ENCODE peak calls at places on chromosome 6, in nine cellular contexts. One of them, this sample, is unnamed.

GRCh38 chr6:14818422-14818884 is 427.4 kb upstream of the JARID2 start:
- DNase-seq in hippocampal formation: no peak
- DNase-seq in activated CD8-positive, alpha-beta memory T cell treated with anti-CD3 and anti-CD28 coated beads for 48 hours: no peak
- DNase-seq in activated T-helper 2 cell treated with anti-CD3 and anti-CD28 coated beads, Interferon-gamma antibody, Interleukin-2, Interleukin-4, amounts not matched to agents 10 μg/mL and 5 μg/mL and 100 μg/mL, durations not matched to agents 14 hours and 24 hours and 36 hours: no peak
- DNase-seq in AG04450: no peak
- DNase-seq in iPS-NIHi11: no peak
- DNase-seq in T-helper 17 cell: no peak
- DNase-seq in KG1: no peak
- DNase-seq in thoracic aorta: no peak
- DNase-seq in this sample: peak; percentile 39

GRCh38 chr6:35611235-35611634 is 77.5 kb downstream of the FKBP5 start:
- DNase-seq in hippocampal formation: no peak
- DNase-seq in activated CD8-positive, alpha-beta memory T cell treated with anti-CD3 and anti-CD28 coated beads for 48 hours: no peak
- DNase-seq in activated T-helper 2 cell treated with anti-CD3 and anti-CD28 coated beads, Interferon-gamma antibody, Interleukin-2, Interleukin-4, amounts not matched to agents 10 μg/mL and 5 μg/mL and 100 μg/mL, durations not matched to agents 14 hours and 24 hours and 36 hours: no peak
- DNase-seq in AG04450: no peak
- DNase-seq in iPS-NIHi11: no peak
- DNase-seq in T-helper 17 cell: no peak
- DNase-seq in KG1: no peak
- DNase-seq in thoracic aorta: no peak
- DNase-seq in this sample: peak; percentile 44

GRCh38 chr6:11425431-11425871 is 112.1 kb upstream of the TMEM170B start:
- DNase-seq in hippocampal formation: no peak
- DNase-seq in activated CD8-positive, alpha-beta memory T cell treated with anti-CD3 and anti-CD28 coated beads for 48 hours: no peak
- DNase-seq in activated T-helper 2 cell treated with anti-CD3 and anti-CD28 coated beads, Interferon-gamma antibody, Interleukin-2, Interleukin-4, amounts not matched to agents 10 μg/mL and 5 μg/mL and 100 μg/mL, durations not matched to agents 14 hours and 24 hours and 36 hours: no peak
- DNase-seq in AG04450: no peak
- DNase-seq in iPS-NIHi11: no peak
- DNase-seq in T-helper 17 cell: no peak
- DNase-seq in KG1: no peak
- DNase-seq in thoracic aorta: no peak
- DNase-seq in this sample: no peak

GRCh38 chr6:44472250-44472945 is 84.9 kb downstream of the CDC5L start:
- DNase-seq in hippocampal formation: no peak
- DNase-seq in activated CD8-positive, alpha-beta memory T cell treated with anti-CD3 and anti-CD28 coated beads for 48 hours: no peak
- DNase-seq in activated T-helper 2 cell treated with anti-CD3 and anti-CD28 coated beads, Interferon-gamma antibody, Interleukin-2, Interleukin-4, amounts not matched to agents 10 μg/mL and 5 μg/mL and 100 μg/mL, durations not matched to agents 14 hours and 24 hours and 36 hours: no peak
- DNase-seq in AG04450: no peak
- DNase-seq in iPS-NIHi11: no peak
- DNase-seq in T-helper 17 cell: no peak
- DNase-seq in KG1: no peak
- DNase-seq in thoracic aorta: no peak
- DNase-seq in this sample: no peak

GRCh38 chr6:150403458-150404245 is 34.8 kb downstream of the IYD start:
- DNase-seq in hippocampal formation: no peak
- DNase-seq in activated CD8-positive, alpha-beta memory T cell treated with anti-CD3 and anti-CD28 coated beads for 48 hours: no peak
- DNase-seq in activated T-helper 2 cell treated with anti-CD3 and anti-CD28 coated beads, Interferon-gamma antibody, Interleukin-2, Interleukin-4, amounts not matched to agents 10 μg/mL and 5 μg/mL and 100 μg/mL, durations not matched to agents 14 hours and 24 hours and 36 hours: no peak
- DNase-seq in AG04450: no peak
- DNase-seq in iPS-NIHi11: peak; percentile 32
- DNase-seq in T-helper 17 cell: no peak
- DNase-seq in KG1: no peak
- DNase-seq in thoracic aorta: peak; percentile 22
- DNase-seq in this sample: peak; percentile 98

GRCh38 chr6:1893470-1894130 is 283.9 kb downstream of the FOXC1 start:
- DNase-seq in hippocampal formation: no peak
- DNase-seq in activated CD8-positive, alpha-beta memory T cell treated with anti-CD3 and anti-CD28 coated beads for 48 hours: no peak
- DNase-seq in activated T-helper 2 cell treated with anti-CD3 and anti-CD28 coated beads, Interferon-gamma antibody, Interleukin-2, Interleukin-4, amounts not matched to agents 10 μg/mL and 5 μg/mL and 100 μg/mL, durations not matched to agents 14 hours and 24 hours and 36 hours: no peak
- DNase-seq in AG04450: no peak
- DNase-seq in iPS-NIHi11: peak; percentile 29
- DNase-seq in T-helper 17 cell: no peak
- DNase-seq in KG1: no peak
- DNase-seq in thoracic aorta: no peak
- DNase-seq in this sample: no peak

GRCh38 chr6:83474309-83474708 is 38.0 kb upstream of the PRSS35 start:
- DNase-seq in hippocampal formation: no peak
- DNase-seq in activated CD8-positive, alpha-beta memory T cell treated with anti-CD3 and anti-CD28 coated beads for 48 hours: no peak
- DNase-seq in activated T-helper 2 cell treated with anti-CD3 and anti-CD28 coated beads, Interferon-gamma antibody, Interleukin-2, Interleukin-4, amounts not matched to agents 10 μg/mL and 5 μg/mL and 100 μg/mL, durations not matched to agents 14 hours and 24 hours and 36 hours: no peak
- DNase-seq in AG04450: no peak
- DNase-seq in iPS-NIHi11: no peak
- DNase-seq in T-helper 17 cell: no peak
- DNase-seq in KG1: no peak
- DNase-seq in thoracic aorta: no peak
- DNase-seq in this sample: peak; percentile 12

GRCh38 chr6:140602843-140603242 is 1228.4 kb upstream of the CITED2 start:
- DNase-seq in hippocampal formation: no peak
- DNase-seq in activated CD8-positive, alpha-beta memory T cell treated with anti-CD3 and anti-CD28 coated beads for 48 hours: no peak
- DNase-seq in activated T-helper 2 cell treated with anti-CD3 and anti-CD28 coated beads, Interferon-gamma antibody, Interleukin-2, Interleukin-4, amounts not matched to agents 10 μg/mL and 5 μg/mL and 100 μg/mL, durations not matched to agents 14 hours and 24 hours and 36 hours: no peak
- DNase-seq in AG04450: no peak
- DNase-seq in iPS-NIHi11: no peak
- DNase-seq in T-helper 17 cell: no peak
- DNase-seq in KG1: no peak
- DNase-seq in thoracic aorta: no peak
- DNase-seq in this sample: no peak